ENCODE peak calls at places on chromosomes 11 and 22, in nine cellular contexts. X is heart left ventricle, Z is transverse colon, B is esophagus squamous epithelium, D is IMR-90, R is H1, P is tibial nerve, G is ovary, T is body of pancreas. A is an unnamed sample. For H3K9me3, the result is how much of the 10 kb centered on the place peaks cover.

GRCh38 chr11:86117706-86118050 is 48.8 kb upstream of the PICALM start:
- DNase-seq in X (no peak), Z (no peak), B (no peak), D (no peak), R (no peak), P (no peak), G (no peak), T (no peak), A (no peak)

GRCh38 chr11:74691755-74692154 is 39.5 kb downstream of the CHRDL2 start:
- DNase-seq in X (no peak), Z (no peak), B (no peak), D (no peak), R (no peak), P (no peak), G (no peak), T (no peak), A (no peak)

GRCh38 chr11:108278954-108279353 is 56.1 kb downstream of the ATM start:
- DNase-seq in X (no peak), Z (no peak), B (no peak), D (no peak), R (no peak), P (no peak), G (no peak), T (no peak), A (no peak)

GRCh38 chr11:109173504-109173903 is 248.5 kb upstream of the C11orf87 start:
- DNase-seq in X (no peak), Z (no peak), B (no peak), D (no peak), R (no peak), P (no peak), G (no peak), T (no peak), A (no peak)

GRCh38 chr11:69463892-69464620 is 17.4 kb upstream of the LINC01488 start:
- DNase-seq in X (no peak), Z (no peak), B (no peak), D (no peak), R (no peak), P (no peak), G (no peak), T (no peak), A (no peak)

GRCh38 chr11:105046898-105047579 is 1.9 kb upstream of the CARD16 start:
- DNase-seq in X (no peak), Z (peak), B (no peak), D (peak), R (no peak), P (no peak), G (peak), T (no peak), A (no peak)

GRCh38 chr11:41309111-41309522 is 150.3 kb downstream of the LRRC4C start:
- DNase-seq in X (no peak), Z (no peak), B (no peak), D (no peak), R (no peak), P (no peak), G (no peak), T (no peak), A (no peak)

GRCh38 chr22:42341779-42342178 is 71.3 kb upstream of the TCF20 start:
- DNase-seq in X (no peak), Z (no peak), B (no peak), D (no peak), R (no peak), P (no peak), G (no peak), T (no peak), A (no peak)

GRCh38 chr22:40466976-40467375 is 96.6 kb downstream of the SGSM3 start:
- DNase-seq in X (no peak), Z (no peak), B (no peak), D (no peak), R (no peak), P (no peak), G (no peak), T (no peak), A (no peak)

GRCh38 chr11:133800666-133801065 is 44.6 kb downstream of the SPATA19 start:
- DNase-seq in X (no peak), Z (no peak), B (no peak), D (no peak), R (no peak), P (no peak), G (no peak), T (no peak), A (no peak)

GRCh38 chr11:68012843-68013610 is 2.9 kb downstream of the ALDH3B1 start:
- DNase-seq in X (no peak), Z (no peak), B (no peak), D (peak), R (no peak), P (peak), G (no peak), T (peak), A (no peak)

GRCh38 chr11:57294225-57295131 is 30.3 kb downstream of the TNKS1BP1 start:
- DNase-seq in X (no peak), Z (peak), B (no peak), D (peak), R (no peak), P (no peak), G (no peak), T (peak), A (peak)

GRCh38 chr11:110147965-110148709 is 54.9 kb downstream of the ZC3H12C start:
- DNase-seq in X (no peak), Z (no peak), B (no peak), D (peak), R (no peak), P (no peak), G (no peak), T (no peak), A (no peak)

GRCh38 chr11:12274558-12275197 is 102.7 kb upstream of the PARVA start:
- DNase-seq in X (no peak), Z (no peak), B (no peak), D (peak), R (no peak), P (no peak), G (no peak), T (peak), A (no peak)

GRCh38 chr22:46991666-46992065 is 229.2 kb downstream of the TBC1D22A start:
- DNase-seq in X (no peak), Z (no peak), B (no peak), D (no peak), R (no peak), P (no peak), G (no peak), T (no peak), A (no peak)

GRCh38 chr11:106468531-106468930 is 391.1 kb downstream of the AASDHPPT start:
- DNase-seq in X (no peak), Z (no peak), B (no peak), D (no peak), R (no peak), P (no peak), G (no peak), T (no peak), A (no peak)

GRCh38 chr11:24064309-24064903 is 432.4 kb upstream of the LUZP2 start:
- DNase-seq in X (no peak), Z (no peak), B (no peak), D (no peak), R (no peak), P (no peak), G (no peak), T (no peak), A (no peak)

GRCh38 chr11:122869622-122870021 is 12.9 kb upstream of the JHY start:
- DNase-seq in X (no peak), Z (no peak), B (no peak), D (no peak), R (no peak), P (no peak), G (no peak), T (no peak), A (no peak)

GRCh38 chr11:44979536-44980399 is 29.1 kb upstream of the TP53I11 start:
- DNase-seq in X (peak), Z (peak), B (no peak), D (no peak), R (no peak), P (no peak), G (no peak), T (peak), A (peak)

GRCh38 chr11:1563697-1564534 is 8.2 kb downstream of the DUSP8 start:
- DNase-seq in X (no peak), Z (no peak), B (no peak), D (no peak), R (no peak), P (no peak), G (no peak), T (peak), A (no peak)

GRCh38 chr22:50443202-50443601 is 31.6 kb downstream of the SBF1 start:
- DNase-seq in X (no peak), Z (no peak), B (no peak), D (no peak), R (no peak), P (no peak), G (peak), T (no peak), A (no peak)

GRCh38 chr11:88174627-88175003 is 628 bp downstream of the RAB38 start:
- DNase-seq in X (peak), Z (peak), B (no peak), D (peak), R (peak), P (peak), G (peak), T (peak), A (peak)

GRCh38 chr11:65487467-65488272 is 11.2 kb upstream of the MALAT1 start:
- DNase-seq in X (peak), Z (peak), B (peak), D (peak), R (peak), P (peak), G (peak), T (peak), A (peak)

GRCh38 chr11:2540521-2541320 is 95.9 kb downstream of the KCNQ1 start:
- DNase-seq in X (no peak), Z (peak), B (no peak), D (no peak), R (no peak), P (no peak), G (peak), T (peak), A (no peak)

GRCh38 chr11:128530119-128531091 is 57.0 kb downstream of the ETS1 start:
- DNase-seq in X (no peak), Z (peak), B (no peak), D (peak), R (no peak), P (no peak), G (peak), T (peak), A (no peak)

GRCh38 chr22:17114173-17114957 is 6.8 kb downstream of the TMEM121B start:
- DNase-seq in X (no peak), Z (no peak), B (no peak), D (no peak), R (no peak), P (no peak), G (no peak), T (no peak), A (no peak)

GRCh38 chr11:24453129-24453723 is 43.6 kb upstream of the LUZP2 start:
- DNase-seq in X (no peak), Z (no peak), B (no peak), D (peak), R (no peak), P (no peak), G (no peak), T (no peak), A (no peak)

GRCh38 chr11:9096427-9096826 is 5.0 kb upstream of the SCUBE2 start:
- DNase-seq in X (no peak), Z (no peak), B (no peak), D (no peak), R (no peak), P (no peak), G (no peak), T (no peak), A (no peak)

GRCh38 chr11:57476883-57477506 is 16.7 kb downstream of the RTN4RL2 start:
- DNase-seq in X (peak), Z (peak), B (no peak), D (peak), R (no peak), P (no peak), G (no peak), T (peak), A (no peak)

GRCh38 chr22:42881298-42881697 is 24.2 kb upstream of the ARFGAP3 start:
- DNase-seq in X (no peak), Z (no peak), B (no peak), D (no peak), R (no peak), P (no peak), G (no peak), T (no peak), A (no peak)

GRCh38 chr22:42431401-42432019 is 693 bp downstream of the NFAM1 start:
- DNase-seq in X (no peak), Z (no peak), B (no peak), D (no peak), R (no peak), P (no peak), G (no peak), T (no peak), A (no peak)

GRCh38 chr11:91776660-91777059 is 448.0 kb upstream of the FAT3 start:
- DNase-seq in X (peak), Z (no peak), B (no peak), D (no peak), R (no peak), P (no peak), G (no peak), T (peak), A (no peak)

GRCh38 chr11:72330131-72330727 is 86.3 kb upstream of the PHOX2A start:
- DNase-seq in X (no peak), Z (no peak), B (no peak), D (no peak), R (no peak), P (no peak), G (no peak), T (no peak), A (no peak)

GRCh38 chr11:68090706-68091105 is 30.5 kb downstream of the CHKA start:
- DNase-seq in X (no peak), Z (peak), B (no peak), D (peak), R (no peak), P (no peak), G (no peak), T (peak), A (peak)

GRCh38 chr11:35316161-35316560 is 103.2 kb downstream of the SLC1A2 start:
- DNase-seq in X (no peak), Z (no peak), B (no peak), D (peak), R (no peak), P (no peak), G (no peak), T (no peak), A (no peak)
- H3K27ac ChIP-seq in X (no peak), Z (no peak), B (no peak), D (no peak), R (no peak), P (no peak), G (no peak), T (no peak), A (no peak)

DNA sequence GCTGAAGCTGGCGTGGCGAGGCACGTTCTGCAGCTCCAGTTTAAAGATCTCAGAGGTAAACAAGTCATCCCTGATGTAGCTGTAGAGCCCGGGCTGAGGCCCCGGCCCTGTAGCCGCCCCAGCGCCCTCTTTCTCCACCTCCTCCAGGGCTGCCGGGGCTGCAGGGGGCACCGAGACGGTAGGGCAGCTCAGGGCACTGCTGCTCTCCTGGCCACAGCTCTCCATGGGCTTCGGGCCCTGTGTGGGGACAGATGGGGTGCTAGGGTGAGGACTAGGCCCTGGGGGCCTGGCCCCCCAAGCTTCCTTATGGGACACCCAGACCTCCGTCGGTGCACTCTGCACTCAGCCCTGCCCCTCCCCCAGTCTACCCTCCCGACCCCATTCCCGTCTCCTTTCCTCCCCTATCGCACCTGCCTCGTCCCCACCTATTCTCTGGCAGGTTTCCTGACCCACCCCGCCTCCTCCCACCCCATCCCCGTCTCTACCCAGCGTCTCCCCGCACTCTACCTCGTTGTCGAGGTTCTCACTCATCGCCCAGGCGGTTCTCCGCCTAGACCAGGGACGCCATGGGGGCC is 559 bp downstream of the RANBP1 start:
- DNase-seq in X (no peak), Z (no peak), B (no peak), D (no peak), R (no peak), P (no peak), G (peak), T (peak), A (no peak)
- TF ChIP-seq POLR2A in X (no peak), Z (no peak), B (no peak), D (no peak), R (no peak), P (no peak), G (no peak), T (no peak), A (no peak)

GRCh38 chr11:99371257-99371656 is 350.5 kb downstream of the CNTN5 start:
- DNase-seq in X (no peak), Z (no peak), B (no peak), D (peak), R (no peak), P (no peak), G (no peak), T (no peak), A (no peak)
- H3K9me3 ChIP-seq in X (under half), Z (under half), B (under half), D (under half), R (under half), P (under half), G (under half), T (under half), A (under half)

GRCh38 chr22:37427128-37427710 is at the start of gene ELFN2:
- DNase-seq in X (no peak), Z (no peak), B (no peak), D (peak), R (no peak), P (no peak), G (no peak), T (peak), A (no peak)
- H3K27ac ChIP-seq in X (no peak), Z (no peak), B (no peak), D (peak), R (no peak), P (no peak), G (no peak), T (no peak), A (no peak)

DNA sequence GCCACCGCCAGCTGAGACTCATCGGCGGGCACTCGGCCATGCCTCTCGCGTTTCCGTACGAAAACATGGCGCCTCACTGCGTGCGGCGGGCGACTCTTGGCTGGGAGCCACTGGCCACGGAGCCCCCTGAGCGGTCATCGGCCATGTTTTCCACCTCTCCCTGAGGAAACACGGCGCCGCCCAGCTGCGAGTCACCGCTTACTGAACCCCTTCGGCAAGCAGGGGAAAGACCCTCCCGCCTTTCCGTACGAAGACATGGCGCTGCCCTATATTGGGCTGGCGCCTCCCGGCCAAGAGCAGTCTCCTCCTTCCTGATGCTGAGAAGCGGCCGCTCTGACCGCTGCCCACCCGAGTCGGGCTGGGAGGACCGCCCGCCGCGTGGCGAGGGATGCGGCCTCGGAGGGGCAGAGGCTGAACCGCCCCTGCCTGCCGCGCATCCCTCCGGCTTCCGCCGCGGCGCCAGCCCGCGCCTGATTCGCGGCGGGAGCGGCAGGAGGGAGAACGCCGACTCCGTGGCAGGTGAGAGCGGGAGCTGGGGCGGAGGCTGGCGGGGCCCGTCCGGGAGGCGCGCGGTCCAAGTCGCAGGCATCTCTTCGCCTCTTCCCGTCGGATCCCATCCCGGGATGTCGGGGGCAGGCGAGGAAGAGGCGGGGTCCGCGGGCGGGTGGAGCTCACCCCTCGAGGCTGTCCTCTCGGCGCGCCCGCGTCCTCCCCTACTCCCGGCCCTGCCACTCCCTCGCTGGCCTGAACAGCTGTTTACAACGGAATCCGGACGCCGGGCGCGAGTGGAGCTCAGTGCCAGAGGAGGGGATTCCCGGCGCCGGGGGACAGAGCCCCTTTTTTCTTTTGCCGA is at the start of gene TCP11L1:
- DNase-seq in X (peak), Z (peak), B (peak), D (peak), R (peak), P (peak), G (peak), T (peak), A (peak)
- TF ChIP-seq POLR2A in X (no peak), Z (peak), B (peak), D (peak), R (no peak), P (peak), G (peak), T (peak), A (peak)